ENCODE peak calls at places on chromosomes 12 and 14, in nine cellular contexts. One of them, this sample, is unnamed.

GRCh38 chr14:84859116-84859515 is 670.8 kb upstream of the FLRT2 start:
- DNase-seq in stimulated activated CD4-positive, alpha-beta T cell treated with anti-CD3 and anti-CD28 coated beads, Interleukin-15, amount 100 ng/mL, for 48 hours: no peak
- DNase-seq in hippocampal formation: no peak
- DNase-seq in naive thymus-derived CD8-positive, alpha-beta T cell: no peak
- DNase-seq in left kidney: no peak
- DNase-seq in activated T-cell treated with anti-CD3 and anti-CD28 coated beads for 4 hours: no peak
- DNase-seq in globus pallidus: no peak
- DNase-seq in activated T-helper 2 cell treated with anti-CD3 and anti-CD28 coated beads, Interferon-gamma antibody, Interleukin-2, Interleukin-4, amounts not matched to agents 10 μg/mL and 5 μg/mL and 100 μg/mL, durations not matched to agents 14 hours and 24 hours and 36 hours: no peak
- DNase-seq in activated CD4-positive, alpha-beta T cell treated with anti-CD3 and anti-CD28 coated beads for 48 hours: no peak
- DNase-seq in this sample: no peak

GRCh38 chr12:50988051-50988450 is 35.7 kb downstream of the HIGD1C start:
- DNase-seq in activated T-cell treated with anti-CD3 and anti-CD28 coated beads for 4 hours: no peak
- DNase-seq in hippocampal formation: no peak
- DNase-seq in globus pallidus: no peak
- DNase-seq in activated T-helper 2 cell treated with anti-CD3 and anti-CD28 coated beads, Interferon-gamma antibody, Interleukin-2, Interleukin-4, amounts not matched to agents 10 μg/mL and 5 μg/mL and 100 μg/mL, durations not matched to agents 14 hours and 24 hours and 36 hours: no peak
- DNase-seq in stimulated activated CD4-positive, alpha-beta T cell treated with anti-CD3 and anti-CD28 coated beads, Interleukin-15, amount 100 ng/mL, for 48 hours: no peak
- DNase-seq in activated CD4-positive, alpha-beta T cell treated with anti-CD3 and anti-CD28 coated beads for 48 hours: no peak
- DNase-seq in left kidney: no peak
- DNase-seq in naive thymus-derived CD8-positive, alpha-beta T cell: no peak
- DNase-seq in this sample: peak; percentile 4

GRCh38 chr12:1507308-1507707 is 87.1 kb downstream of the FBXL14 start:
- DNase-seq in activated T-cell treated with anti-CD3 and anti-CD28 coated beads for 4 hours: no peak
- DNase-seq in stimulated activated CD4-positive, alpha-beta T cell treated with anti-CD3 and anti-CD28 coated beads, Interleukin-15, amount 100 ng/mL, for 48 hours: no peak
- DNase-seq in activated CD4-positive, alpha-beta T cell treated with anti-CD3 and anti-CD28 coated beads for 48 hours: no peak
- DNase-seq in hippocampal formation: no peak
- DNase-seq in left kidney: no peak
- DNase-seq in globus pallidus: no peak
- DNase-seq in activated T-helper 2 cell treated with anti-CD3 and anti-CD28 coated beads, Interferon-gamma antibody, Interleukin-2, Interleukin-4, amounts not matched to agents 10 μg/mL and 5 μg/mL and 100 μg/mL, durations not matched to agents 14 hours and 24 hours and 36 hours: no peak
- DNase-seq in naive thymus-derived CD8-positive, alpha-beta T cell: no peak
- DNase-seq in this sample: no peak

GRCh38 chr12:111673503-111673902 is 12.3 kb downstream of the BRAP start:
- DNase-seq in stimulated activated CD4-positive, alpha-beta T cell treated with anti-CD3 and anti-CD28 coated beads, Interleukin-15, amount 100 ng/mL, for 48 hours: no peak
- DNase-seq in left kidney: peak; percentile 26
- DNase-seq in activated CD4-positive, alpha-beta T cell treated with anti-CD3 and anti-CD28 coated beads for 48 hours: no peak
- DNase-seq in activated T-cell treated with anti-CD3 and anti-CD28 coated beads for 4 hours: no peak
- DNase-seq in globus pallidus: no peak
- DNase-seq in naive thymus-derived CD8-positive, alpha-beta T cell: no peak
- DNase-seq in activated T-helper 2 cell treated with anti-CD3 and anti-CD28 coated beads, Interferon-gamma antibody, Interleukin-2, Interleukin-4, amounts not matched to agents 10 μg/mL and 5 μg/mL and 100 μg/mL, durations not matched to agents 14 hours and 24 hours and 36 hours: no peak
- DNase-seq in hippocampal formation: no peak
- DNase-seq in this sample: peak; percentile 38

GRCh38 chr12:107169200-107169599 is 75.9 kb upstream of the CRY1 start:
- DNase-seq in left kidney: no peak
- DNase-seq in stimulated activated CD4-positive, alpha-beta T cell treated with anti-CD3 and anti-CD28 coated beads, Interleukin-15, amount 100 ng/mL, for 48 hours: no peak
- DNase-seq in hippocampal formation: no peak
- DNase-seq in naive thymus-derived CD8-positive, alpha-beta T cell: no peak
- DNase-seq in activated T-helper 2 cell treated with anti-CD3 and anti-CD28 coated beads, Interferon-gamma antibody, Interleukin-2, Interleukin-4, amounts not matched to agents 10 μg/mL and 5 μg/mL and 100 μg/mL, durations not matched to agents 14 hours and 24 hours and 36 hours: no peak
- DNase-seq in activated T-cell treated with anti-CD3 and anti-CD28 coated beads for 4 hours: no peak
- DNase-seq in activated CD4-positive, alpha-beta T cell treated with anti-CD3 and anti-CD28 coated beads for 48 hours: no peak
- DNase-seq in globus pallidus: no peak
- DNase-seq in this sample: no peak

GRCh38 chr12:54144738-54145137 is 44.0 kb downstream of the SMUG1 start:
- DNase-seq in globus pallidus: no peak
- DNase-seq in stimulated activated CD4-positive, alpha-beta T cell treated with anti-CD3 and anti-CD28 coated beads, Interleukin-15, amount 100 ng/mL, for 48 hours: no peak
- DNase-seq in activated CD4-positive, alpha-beta T cell treated with anti-CD3 and anti-CD28 coated beads for 48 hours: no peak
- DNase-seq in naive thymus-derived CD8-positive, alpha-beta T cell: no peak
- DNase-seq in hippocampal formation: no peak
- DNase-seq in activated T-helper 2 cell treated with anti-CD3 and anti-CD28 coated beads, Interferon-gamma antibody, Interleukin-2, Interleukin-4, amounts not matched to agents 10 μg/mL and 5 μg/mL and 100 μg/mL, durations not matched to agents 14 hours and 24 hours and 36 hours: no peak
- DNase-seq in activated T-cell treated with anti-CD3 and anti-CD28 coated beads for 4 hours: no peak
- DNase-seq in left kidney: no peak
- DNase-seq in this sample: no peak

GRCh38 chr14:105071326-105071725 is 6.1 kb upstream of the GPR132 start:
- DNase-seq in activated T-cell treated with anti-CD3 and anti-CD28 coated beads for 4 hours: no peak
- DNase-seq in activated CD4-positive, alpha-beta T cell treated with anti-CD3 and anti-CD28 coated beads for 48 hours: no peak
- DNase-seq in naive thymus-derived CD8-positive, alpha-beta T cell: no peak
- DNase-seq in left kidney: no peak
- DNase-seq in globus pallidus: no peak
- DNase-seq in activated T-helper 2 cell treated with anti-CD3 and anti-CD28 coated beads, Interferon-gamma antibody, Interleukin-2, Interleukin-4, amounts not matched to agents 10 μg/mL and 5 μg/mL and 100 μg/mL, durations not matched to agents 14 hours and 24 hours and 36 hours: no peak
- DNase-seq in stimulated activated CD4-positive, alpha-beta T cell treated with anti-CD3 and anti-CD28 coated beads, Interleukin-15, amount 100 ng/mL, for 48 hours: no peak
- DNase-seq in hippocampal formation: no peak
- DNase-seq in this sample: no peak

GRCh38 chr14:21680072-21680471 is 6.5 kb upstream of the OR4E1 start:
- DNase-seq in left kidney: no peak
- DNase-seq in hippocampal formation: no peak
- DNase-seq in globus pallidus: no peak
- DNase-seq in activated CD4-positive, alpha-beta T cell treated with anti-CD3 and anti-CD28 coated beads for 48 hours: no peak
- DNase-seq in activated T-helper 2 cell treated with anti-CD3 and anti-CD28 coated beads, Interferon-gamma antibody, Interleukin-2, Interleukin-4, amounts not matched to agents 10 μg/mL and 5 μg/mL and 100 μg/mL, durations not matched to agents 14 hours and 24 hours and 36 hours: no peak
- DNase-seq in naive thymus-derived CD8-positive, alpha-beta T cell: no peak
- DNase-seq in stimulated activated CD4-positive, alpha-beta T cell treated with anti-CD3 and anti-CD28 coated beads, Interleukin-15, amount 100 ng/mL, for 48 hours: no peak
- DNase-seq in activated T-cell treated with anti-CD3 and anti-CD28 coated beads for 4 hours: no peak
- DNase-seq in this sample: no peak

GRCh38 chr14:67413806-67414769 is 2.1 kb upstream of the PLEK2 start:
- DNase-seq in left kidney: no peak
- DNase-seq in hippocampal formation: no peak
- DNase-seq in activated T-cell treated with anti-CD3 and anti-CD28 coated beads for 4 hours: peak; percentile 29
- DNase-seq in stimulated activated CD4-positive, alpha-beta T cell treated with anti-CD3 and anti-CD28 coated beads, Interleukin-15, amount 100 ng/mL, for 48 hours: peak; percentile 31
- DNase-seq in globus pallidus: no peak
- DNase-seq in activated T-helper 2 cell treated with anti-CD3 and anti-CD28 coated beads, Interferon-gamma antibody, Interleukin-2, Interleukin-4, amounts not matched to agents 10 μg/mL and 5 μg/mL and 100 μg/mL, durations not matched to agents 14 hours and 24 hours and 36 hours: no peak
- DNase-seq in activated CD4-positive, alpha-beta T cell treated with anti-CD3 and anti-CD28 coated beads for 48 hours: peak; percentile 61
- DNase-seq in naive thymus-derived CD8-positive, alpha-beta T cell: no peak
- DNase-seq in this sample: no peak

GRCh38 chr14:104827173-104828055 is 26.5 kb downstream of the ZBTB42 start:
- DNase-seq in naive thymus-derived CD8-positive, alpha-beta T cell: peak; percentile 31
- DNase-seq in activated T-helper 2 cell treated with anti-CD3 and anti-CD28 coated beads, Interferon-gamma antibody, Interleukin-2, Interleukin-4, amounts not matched to agents 10 μg/mL and 5 μg/mL and 100 μg/mL, durations not matched to agents 14 hours and 24 hours and 36 hours: peak; percentile 41
- DNase-seq in left kidney: peak; percentile 89
- DNase-seq in activated CD4-positive, alpha-beta T cell treated with anti-CD3 and anti-CD28 coated beads for 48 hours: peak; percentile 71
- DNase-seq in activated T-cell treated with anti-CD3 and anti-CD28 coated beads for 4 hours: no peak
- DNase-seq in stimulated activated CD4-positive, alpha-beta T cell treated with anti-CD3 and anti-CD28 coated beads, Interleukin-15, amount 100 ng/mL, for 48 hours: peak; percentile 43
- DNase-seq in hippocampal formation: no peak
- DNase-seq in globus pallidus: no peak
- DNase-seq in this sample: peak; percentile 26